ENCODE peak calls at places on chromosomes 13 and 19, in five cellular contexts. Q, P, S, A and R are unnamed samples. For H3K9me3 and H3K27me3, the result is how much of the 10 kb centered on the place peaks cover.

GRCh38 chr13:94550030-94550738 is 45.8 kb downstream of the TGDS start:
- DNase-seq in P (no peak), Q (no peak), S (no peak), A (no peak), R (no peak)

GRCh38 chr13:102440259-102440936 is 38.5 kb upstream of the FGF14 start:
- DNase-seq in A (no peak), Q (no peak), P (no peak), S (no peak), R (no peak)

GRCh38 chr19:15787611-15788155 is at the start of gene OR10H5:
- DNase-seq in A (no peak), Q (no peak), P (no peak), S (no peak), R (no peak)

GRCh38 chr13:98959299-98959698 is 18.6 kb downstream of the DOCK9 start:
- DNase-seq in S (no peak), A (no peak), Q (no peak), P (no peak), R (no peak)

GRCh38 chr19:1767464-1767933 is 14.2 kb downstream of the ONECUT3 start:
- DNase-seq in A (peak), S (peak), Q (peak), P (peak), R (peak)

GRCh38 chr13:49620170-49620621 is 8.1 kb upstream of the ARL11 start:
- DNase-seq in A (no peak), S (no peak), P (no peak), Q (no peak), R (no peak)

GRCh38 chr13:64808704-64809103 is 2421.4 kb downstream of the PCDH9 start:
- DNase-seq in Q (no peak), S (no peak), P (no peak), A (no peak), R (no peak)

GRCh38 chr13:50200562-50200961 is 185.3 kb downstream of the KCNRG start:
- DNase-seq in S (no peak), Q (no peak), A (no peak), P (no peak), R (no peak)

GRCh38 chr13:48602296-48603040 is 51.3 kb upstream of the CYSLTR2 start:
- DNase-seq in P (no peak), S (no peak), Q (no peak), A (no peak), R (no peak)

GRCh38 chr13:31056650-31057275 is 104.9 kb downstream of the HSPH1 start:
- DNase-seq in P (no peak), Q (no peak), A (no peak), S (no peak), R (no peak)

GRCh38 chr13:101709952-101710351 is 257.5 kb downstream of the ITGBL1 start:
- DNase-seq in Q (no peak), P (no peak), A (no peak), S (no peak), R (no peak)

GRCh38 chr13:54241719-54242118 is 1213.1 kb downstream of the OLFM4 start:
- DNase-seq in S (no peak), Q (no peak), A (no peak), P (no peak), R (no peak)

GRCh38 chr13:113843864-113844556 is 19.9 kb downstream of the GAS6 start:
- DNase-seq in Q (no peak), P (no peak), A (no peak), S (peak), R (no peak)

GRCh38 chr19:48253999-48254398 is 1.7 kb downstream of the CARD8 start:
- DNase-seq in P (no peak), Q (no peak), A (no peak), S (no peak), R (no peak)

GRCh38 chr19:44260343-44260681 is 626 bp downstream of the ZNF233 start:
- DNase-seq in A (no peak), Q (no peak), P (no peak), S (no peak), R (no peak)
- H3K9me3 ChIP-seq in A (under half), Q (half or more), P (under half), S (half or more), R (under half)

DNA sequence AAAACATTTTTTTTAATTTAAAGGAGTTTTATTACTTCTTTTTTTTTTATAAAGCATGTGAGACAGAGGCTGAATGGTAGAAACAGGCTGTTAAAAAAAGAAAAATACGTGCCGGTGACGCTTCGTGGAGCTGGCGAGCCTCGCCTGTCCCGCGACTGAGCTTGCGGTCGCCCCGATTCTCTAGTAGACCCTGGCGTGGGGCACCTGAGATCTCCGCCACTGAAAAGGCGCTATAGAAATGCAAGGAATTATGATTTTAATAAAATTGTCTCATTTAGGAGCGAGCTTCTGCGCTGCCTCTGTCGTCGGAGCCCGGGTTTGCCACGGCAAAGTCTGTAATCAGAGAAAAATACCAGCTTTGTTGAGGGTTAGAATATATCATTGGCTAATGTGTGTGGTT is 18.4 kb downstream of the NFIX start:
- DNase-seq in Q (no peak), S (no peak), P (no peak), A (no peak), R (no peak)
- H3K4me3 ChIP-seq in Q (peak), S (peak), P (peak), A (peak), R (no peak)

DNA sequence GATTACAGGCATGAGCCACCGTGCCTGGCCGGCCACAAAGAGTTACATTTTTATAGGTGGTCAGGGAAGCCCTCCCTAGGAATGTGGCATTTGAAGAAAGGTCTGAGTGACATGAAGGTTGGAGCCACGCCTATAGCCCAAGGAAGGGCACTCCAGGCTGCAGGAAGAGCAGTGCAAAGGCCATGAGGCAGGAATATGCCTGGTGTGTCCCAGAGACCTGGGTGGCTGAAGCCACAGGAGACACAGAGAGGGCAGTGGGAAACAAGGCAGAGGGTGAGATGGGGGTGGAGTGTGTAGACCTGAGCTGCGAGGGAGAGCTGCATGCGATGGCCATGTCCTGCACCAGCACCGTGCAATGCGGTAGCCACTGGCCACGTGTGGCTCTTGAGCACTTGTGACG is 4.9 kb downstream of the PNMA8B start:
- DNase-seq in S (no peak), Q (no peak), P (no peak), A (no peak), R (no peak)
- H3K27me3 ChIP-seq in S (half or more), Q (half or more), P (half or more), A (half or more), R (under half)

DNA sequence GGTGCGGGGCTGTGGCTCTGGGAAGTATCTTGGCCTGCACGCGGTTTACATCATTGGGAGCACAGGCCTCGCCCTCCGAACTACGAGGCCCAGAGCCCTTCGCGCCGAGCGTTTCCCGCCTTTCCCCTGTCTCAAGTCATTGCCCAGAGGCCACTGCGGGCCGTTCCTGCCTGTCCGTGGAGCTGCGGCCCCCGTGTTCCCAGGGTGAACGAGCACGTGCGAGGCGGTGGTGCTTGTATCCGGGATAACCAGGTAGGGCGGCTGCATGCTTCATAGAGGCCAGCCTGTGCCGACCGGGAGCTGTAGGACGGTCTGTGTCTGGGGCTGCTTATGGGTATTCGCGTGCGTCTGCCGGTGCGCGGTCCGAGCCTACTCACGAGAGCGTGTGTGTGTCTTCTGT is 32.5 kb downstream of the ZNF527 start:
- DNase-seq in Q (no peak), S (no peak), A (no peak), P (no peak), R (no peak)
- H3K9me3 ChIP-seq in Q (half or more), S (half or more), A (half or more), P (half or more), R (under half)

DNA sequence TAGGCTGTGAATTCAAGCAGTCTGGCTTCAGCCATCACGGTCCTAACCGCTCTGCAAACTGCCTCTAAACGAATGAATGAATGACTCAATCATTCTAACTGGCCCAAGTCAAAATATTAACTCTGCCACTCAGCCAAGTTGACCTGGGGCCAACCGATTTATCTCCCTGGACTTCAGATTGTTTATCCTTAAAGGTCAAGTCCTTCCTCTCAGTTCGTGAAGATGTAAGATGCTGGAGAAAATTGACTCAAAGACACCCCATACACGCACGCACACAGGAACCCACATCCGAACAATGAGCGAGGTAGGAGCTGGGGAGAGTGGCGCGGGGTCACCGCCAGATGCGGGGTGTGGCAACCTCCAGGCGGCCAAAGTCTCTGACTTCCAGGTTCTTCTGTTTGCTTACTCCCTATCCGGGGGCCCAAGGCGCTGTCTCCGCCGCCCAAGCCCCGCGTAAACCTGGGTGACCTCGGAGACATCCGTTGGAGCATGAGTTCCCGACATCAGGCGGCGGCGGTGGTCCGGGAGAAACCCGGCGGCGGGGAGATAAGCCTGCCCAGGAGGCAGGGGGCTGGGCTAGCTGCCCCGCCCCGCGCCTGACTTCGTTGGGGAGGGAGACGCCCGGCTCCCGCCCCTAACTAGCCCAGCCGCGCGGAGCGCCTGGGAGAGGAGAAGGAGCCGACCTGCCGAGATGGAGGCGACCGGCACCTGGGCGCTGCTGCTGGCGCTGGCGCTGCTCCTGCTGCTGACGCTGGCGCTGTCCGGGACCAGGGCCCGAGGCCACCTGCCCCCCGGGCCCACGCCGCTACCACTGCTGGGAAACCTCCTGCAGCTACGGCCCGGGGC is at the start of gene CYP2S1:
- DNase-seq in S (no peak), Q (no peak), P (no peak), A (no peak), R (peak)
- H3K4me3 ChIP-seq in S (peak), Q (peak), P (no peak), A (no peak), R (peak)

GRCh38 chr19:35862528-35862927 is 5.8 kb downstream of the KIRREL2 start:
- DNase-seq in Q (no peak), P (no peak), A (no peak), S (no peak), R (no peak)

GRCh38 chr19:35859414-35859813 is 2.7 kb downstream of the KIRREL2 start:
- DNase-seq in P (no peak), A (no peak), S (no peak), Q (no peak), R (no peak)

GRCh38 chr19:35861640-35862160 is 5.0 kb downstream of the KIRREL2 start:
- DNase-seq in P (no peak), Q (no peak), S (no peak), A (no peak), R (no peak)

GRCh38 chr19:35860436-35860817 is 3.7 kb downstream of the KIRREL2 start:
- DNase-seq in A (no peak), Q (no peak), S (no peak), P (no peak), R (no peak)

DNA sequence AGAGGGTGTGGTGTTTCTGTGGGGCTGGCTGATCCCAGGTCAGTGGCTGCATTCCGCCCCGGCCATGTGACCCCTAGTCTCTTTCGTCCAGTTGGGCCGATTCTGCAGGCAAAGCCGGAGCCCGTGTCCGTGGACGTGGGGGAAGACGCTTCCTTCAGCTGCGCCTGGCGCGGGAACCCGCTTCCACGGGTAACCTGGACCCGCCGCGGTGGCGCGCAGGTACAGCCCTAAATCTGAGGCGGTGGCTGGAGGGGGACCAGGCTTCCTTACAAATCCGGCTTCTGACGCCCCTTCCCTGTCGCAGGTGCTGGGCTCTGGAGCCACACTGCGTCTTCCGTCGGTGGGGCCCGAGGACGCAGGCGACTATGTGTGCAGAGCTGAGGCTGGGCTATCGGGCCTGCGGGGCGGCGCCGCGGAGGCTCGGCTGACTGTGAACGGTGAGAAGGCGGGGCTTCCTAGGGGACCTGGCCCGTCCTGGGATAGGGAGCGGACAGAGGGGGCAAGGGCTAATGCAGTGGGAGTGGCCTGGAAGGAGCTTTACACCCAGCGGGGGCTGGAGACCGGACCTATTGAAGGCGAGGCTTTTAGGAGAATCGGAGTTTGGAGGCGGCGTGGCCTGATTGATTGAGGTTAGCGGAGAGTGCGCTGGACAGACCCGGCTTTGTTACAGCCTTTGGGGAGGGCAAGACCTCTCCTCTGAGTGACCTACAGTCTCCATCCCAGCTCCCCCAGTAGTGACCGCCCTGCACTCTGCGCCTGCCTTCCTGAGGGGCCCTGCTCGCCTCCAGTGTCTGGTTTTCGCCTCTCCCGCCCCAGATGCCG is 4.3 kb downstream of the KIRREL2 start:
- DNase-seq in A (no peak), P (no peak), S (no peak), Q (no peak), R (no peak)
- H3K27me3 ChIP-seq in A (under half), P (half or more), S (half or more), Q (half or more), R (under half)

DNA sequence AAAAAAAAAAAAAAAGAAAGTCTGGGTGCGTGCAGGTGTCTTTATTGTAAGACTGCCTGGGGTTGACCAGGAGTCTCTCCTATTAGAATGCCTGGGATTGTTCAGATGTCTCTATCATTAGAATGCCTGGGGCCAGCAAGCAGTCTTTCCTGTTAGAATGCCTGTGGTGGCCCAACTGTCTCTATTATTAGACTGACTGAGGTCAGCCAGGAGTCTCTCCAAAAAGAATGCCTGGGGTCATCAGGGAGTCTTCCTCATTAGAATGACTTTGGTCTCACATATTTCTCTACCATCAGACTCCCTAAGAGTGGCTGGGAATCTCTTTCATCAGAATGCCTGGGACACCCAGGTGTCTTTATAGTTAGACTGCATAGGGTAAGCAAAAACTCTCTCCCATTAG is 1577.5 kb downstream of the UQCRFS1 start:
- DNase-seq in P (no peak), Q (no peak), S (no peak), A (no peak), R (no peak)
- H3K9me3 ChIP-seq in P (under half), Q (under half), S (under half), A (under half), R (under half)

GRCh38 chr13:43786766-43787517 is at the start of gene ENOX1:
- DNase-seq in A (no peak), P (peak), Q (peak), S (peak), R (peak)
- H3K4me3 ChIP-seq in A (peak), P (peak), Q (peak), S (peak), R (peak)